ENCODE peak calls at places on chromosome 12, in six cellular contexts. V, B, M, H, D and J are unnamed samples.

GRCh38 chr12:30200864-30201263 is 417.1 kb upstream of the TMTC1 start:
- DNase-seq in D (no peak), B (no peak), V (no peak), H (no peak), M (no peak), J (no peak)

GRCh38 chr12:11863478-11863906 is 207.2 kb upstream of the BCL2L14 start:
- DNase-seq in V (no peak), M (peak; percentile 66), H (no peak), D (no peak), B (no peak), J (no peak)

GRCh38 chr12:4401108-4401507 is 21.6 kb upstream of the FGF23 start:
- DNase-seq in V (no peak), D (no peak), M (no peak), H (no peak), B (no peak), J (no peak)

GRCh38 chr12:2765608-2766007 is 29.2 kb upstream of the FKBP4 start:
- DNase-seq in M (no peak), B (no peak), H (no peak), V (no peak), D (no peak), J (no peak)

GRCh38 chr12:70831538-70831937 is 89.0 kb downstream of the PTPRR start:
- DNase-seq in D (peak; percentile 51), V (no peak), M (no peak), B (no peak), H (no peak), J (no peak)

GRCh38 chr12:119288559-119288958 is 46.0 kb upstream of the CCDC60 start:
- DNase-seq in B (no peak), M (no peak), V (no peak), H (no peak), D (no peak), J (no peak)

GRCh38 chr12:49777800-49778748 is 36.7 kb downstream of the TMBIM6 start:
- DNase-seq in V (no peak), H (no peak), D (peak; percentile 72), M (peak; percentile 45), B (peak; percentile 85), J (no peak)

GRCh38 chr12:108205864-108206263 is 76.8 kb downstream of the WSCD2 start:
- DNase-seq in M (no peak), V (no peak), D (no peak), B (no peak), H (no peak), J (no peak)

GRCh38 chr12:121789233-121789781 is 4.2 kb downstream of the RHOF start:
- DNase-seq in B (peak; percentile 65), H (peak; percentile 72), V (no peak), M (peak; percentile 65), D (no peak), J (no peak)

GRCh38 chr12:104790296-104791125 is 167.6 kb downstream of the SLC41A2 start:
- DNase-seq in H (peak; percentile 34), B (peak; percentile 59), M (no peak), V (peak; percentile 75), D (peak; percentile 12), J (peak; percentile 66)

GRCh38 chr12:125593269-125593668 is 528.0 kb downstream of the AACS start:
- DNase-seq in H (no peak), D (no peak), B (no peak), V (no peak), M (no peak), J (no peak)

GRCh38 chr12:122858171-122858570 is 22.9 kb downstream of the HIP1R start:
- DNase-seq in D (no peak), H (no peak), B (no peak), V (no peak), M (no peak), J (no peak)

GRCh38 chr12:7439579-7440505 is 4.1 kb downstream of the CD163L1 start:
- DNase-seq in M (no peak), B (peak; percentile 55), H (no peak), D (peak; percentile 18), V (peak; percentile 80), J (peak; percentile 27)

GRCh38 chr12:9798008-9798619 is 29.2 kb upstream of the KLRF1 start:
- DNase-seq in M (no peak), V (no peak), D (peak; percentile 41), B (peak; percentile 84), H (peak; percentile 25), J (no peak)

GRCh38 chr12:94980577-94980976 is 22.9 kb downstream of the NDUFA12 start:
- DNase-seq in B (no peak), V (no peak), M (no peak), H (no peak), D (no peak), J (no peak)

GRCh38 chr12:2581293-2582045 is 213.3 kb upstream of the FKBP4 start:
- DNase-seq in M (no peak), B (no peak), H (no peak), D (no peak), V (no peak), J (no peak)

GRCh38 chr12:73950506-73950905 is 587.1 kb upstream of the ATXN7L3B start:
- DNase-seq in B (no peak), V (no peak), D (no peak), M (no peak), H (no peak), J (no peak)

GRCh38 chr12:25069221-25069620 is 120.3 kb upstream of the BCAT1 start:
- DNase-seq in V (no peak), M (no peak), H (no peak), D (no peak), B (no peak), J (no peak)

GRCh38 chr12:79400481-79400880 is 290.3 kb downstream of the PAWR start:
- DNase-seq in M (no peak), D (no peak), H (no peak), B (no peak), V (no peak), J (no peak)

GRCh38 chr12:42744539-42745156 is 155.1 kb upstream of the PRICKLE1 start:
- DNase-seq in M (no peak), V (no peak), H (no peak), B (no peak), D (no peak), J (no peak)

GRCh38 chr12:62008703-62009102 is 251.5 kb upstream of the USP15 start:
- DNase-seq in D (no peak), H (no peak), B (no peak), V (no peak), M (no peak), J (no peak)

GRCh38 chr12:58832-59231 is 7.7 kb upstream of the IQSEC3 start:
- DNase-seq in H (no peak), B (no peak), D (no peak), V (no peak), M (no peak), J (no peak)

GRCh38 chr12:76622351-76622750 is 62.8 kb upstream of the OSBPL8 start:
- DNase-seq in B (no peak), H (no peak), D (no peak), M (no peak), V (no peak), J (no peak)

GRCh38 chr12:49034287-49034622 is 15.7 kb upstream of the PRKAG1 start:
- DNase-seq in B (no peak), M (no peak), D (no peak), H (no peak), V (no peak), J (no peak)

GRCh38 chr12:115375188-115375991 is 691.4 kb upstream of the TBX3 start:
- DNase-seq in M (no peak), V (no peak), D (peak; percentile 51), B (peak; percentile 19), H (peak; percentile 66), J (no peak)

GRCh38 chr12:65496617-65497016 is 218.1 kb downstream of the MSRB3 start:
- DNase-seq in V (no peak), M (no peak), B (no peak), H (no peak), D (no peak), J (no peak)
- TF ChIP-seq CTCF in V (no peak), M (no peak), B (no peak), H (no peak), D (no peak), J (no peak)

DNA sequence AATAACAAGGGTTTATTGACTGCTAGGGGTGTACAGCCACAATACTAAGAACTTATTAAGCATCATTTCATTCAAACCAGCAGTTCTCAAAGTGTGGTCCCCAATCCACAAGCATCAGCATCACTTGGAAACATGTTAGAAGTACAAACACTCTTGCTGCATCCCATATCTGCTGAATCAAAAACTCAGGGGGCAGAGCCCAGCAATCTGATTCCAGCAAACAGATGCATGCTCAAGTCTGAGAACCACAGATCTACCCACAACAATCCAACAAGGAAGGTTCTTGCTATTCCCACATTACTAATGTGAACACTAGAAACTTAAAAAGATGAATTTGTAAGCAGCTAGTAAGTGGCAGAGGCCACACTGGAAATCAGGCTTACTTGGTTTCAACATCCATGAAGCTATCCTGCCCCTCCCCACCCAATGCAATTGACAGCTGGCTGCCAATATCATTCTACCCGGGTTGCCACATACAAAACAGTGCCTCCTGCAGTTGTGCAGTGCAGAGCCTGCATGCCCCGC is 6.2 kb downstream of the KRT77 start:
- DNase-seq in M (no peak), B (no peak), V (no peak), D (no peak), H (no peak), J (no peak)
- TF ChIP-seq CTCF in M (no peak), B (no peak), V (no peak), D (no peak), H (peak; percentile 5), J (no peak)

DNA sequence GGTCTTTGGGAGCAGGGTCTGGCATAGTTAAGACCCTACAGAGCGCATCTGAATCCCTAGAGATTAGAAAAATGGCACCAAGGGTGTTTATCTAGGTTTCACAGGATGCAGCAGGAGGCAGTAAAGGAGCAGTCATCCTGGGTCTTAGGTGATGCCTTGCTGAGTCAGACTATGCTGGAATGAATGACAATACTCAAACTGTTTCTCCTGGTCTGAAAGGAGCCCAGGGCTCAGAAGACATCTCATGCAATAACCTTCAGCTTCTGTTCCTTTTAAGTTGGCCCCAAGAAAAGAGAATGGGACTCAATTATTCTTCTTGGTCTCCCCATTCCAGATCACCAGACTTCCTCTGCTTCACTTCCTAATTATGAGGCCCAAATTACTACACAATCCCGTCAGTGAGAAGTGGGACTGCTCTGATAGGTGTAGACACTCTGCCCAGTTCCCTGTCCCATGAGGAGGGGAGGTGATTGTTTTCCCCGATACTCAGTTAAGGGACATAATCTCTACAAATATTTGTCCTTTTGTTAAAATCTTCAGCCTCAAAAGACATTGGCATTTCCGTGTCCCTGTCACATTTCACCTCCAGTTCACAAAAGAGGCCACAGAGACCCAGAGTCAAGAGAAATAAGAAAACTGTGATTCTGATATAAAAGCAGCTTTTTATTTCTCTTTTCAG is 14.8 kb upstream of the APOF start:
- DNase-seq in H (no peak), V (no peak), B (no peak), M (no peak), D (peak; percentile 19), J (no peak)
- TF ChIP-seq CTCF in H (no peak), V (no peak), B (no peak), M (no peak), D (no peak), J (no peak)

DNA sequence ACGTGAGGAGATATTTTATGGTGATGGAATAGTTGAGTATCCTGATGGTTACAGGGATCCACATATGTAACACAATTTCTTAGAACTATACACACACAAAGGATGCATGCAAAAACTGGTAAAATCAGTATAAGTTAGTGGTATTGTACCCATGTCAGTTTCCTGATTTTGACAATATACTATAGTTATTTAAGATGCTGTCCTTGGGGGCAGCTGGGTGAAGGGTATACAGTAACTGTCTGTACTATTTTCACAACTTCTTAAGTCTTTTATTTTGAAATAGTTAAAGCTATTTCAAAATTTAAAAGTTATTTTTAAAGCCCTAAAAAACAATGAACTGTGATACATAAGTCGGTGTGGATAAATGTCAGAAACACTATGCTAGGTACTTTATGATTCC is 24.5 kb upstream of the POLR3B start:
- DNase-seq in D (no peak), V (no peak), M (no peak), H (no peak), B (no peak), J (no peak)
- TF ChIP-seq CTCF in D (no peak), V (no peak), M (no peak), H (no peak), B (no peak), J (no peak)